ENCODE peak calls at places on chromosome 15, in ten cellular contexts. V, F, E, H, K, Q, R, N, P and S are unnamed samples.
A peak's percentile ranks its signal among the peaks of the same experiment; 100 is the strongest.

GRCh38 chr15:88994286-88994685 is 81.1 kb upstream of the MFGE8 start:
- DNase-seq in V (no peak), F (no peak), E (no peak), H (no peak), K (no peak), Q (no peak), R (no peak), N (no peak), P (no peak), S (no peak)

GRCh38 chr15:92097473-92098178 is 244.1 kb downstream of the SLCO3A1 start:
- DNase-seq in V (peak; percentile 46), F (peak; percentile 69), E (peak; percentile 46), H (peak; percentile 82), K (no peak), Q (no peak), R (no peak), N (no peak), P (no peak), S (peak; percentile 60)

GRCh38 chr15:101045835-101046691 is 126.9 kb downstream of the LRRK1 start:
- DNase-seq in V (peak; percentile 5), F (no peak), E (no peak), H (no peak), K (peak; percentile 21), Q (no peak), R (no peak), N (no peak), P (peak; percentile 23), S (peak; percentile 8)

GRCh38 chr15:99127773-99128172 is 22.9 kb downstream of the SYNM start:
- DNase-seq in V (no peak), F (no peak), E (no peak), H (no peak), K (no peak), Q (no peak), R (no peak), N (no peak), P (no peak), S (no peak)

GRCh38 chr15:87619161-87619960 is 637.2 kb downstream of the NTRK3 start:
- DNase-seq in V (no peak), F (peak; percentile 92), E (peak; percentile 44), H (peak; percentile 58), K (peak; percentile 36), Q (no peak), R (peak; percentile 20), N (no peak), P (no peak), S (no peak)

GRCh38 chr15:75750261-75751050 is 37.8 kb upstream of the CSPG4 start:
- DNase-seq in V (peak; percentile 4), F (no peak), E (no peak), H (no peak), K (no peak), Q (no peak), R (no peak), N (no peak), P (no peak), S (no peak)

GRCh38 chr15:70192490-70192889 is 94.8 kb upstream of the TLE3 start:
- DNase-seq in V (no peak), F (no peak), E (no peak), H (no peak), K (no peak), Q (no peak), R (no peak), N (no peak), P (no peak), S (no peak)

GRCh38 chr15:83208357-83208661 is 686 bp upstream of the HDGFL3 start:
- DNase-seq in V (peak; percentile 9), F (peak; percentile 30), E (no peak), H (no peak), K (no peak), Q (no peak), R (no peak), N (no peak), P (no peak), S (no peak)

GRCh38 chr15:65085207-65085753 is 8.7 kb downstream of the KBTBD13 start:
- DNase-seq in V (no peak), F (no peak), E (no peak), H (no peak), K (no peak), Q (no peak), R (no peak), N (no peak), P (no peak), S (no peak)

GRCh38 chr15:65082303-65082958 is 5.9 kb downstream of the KBTBD13 start:
- DNase-seq in V (peak; percentile 69), F (no peak), E (no peak), H (no peak), K (no peak), Q (peak; percentile 32), R (no peak), N (no peak), P (no peak), S (peak; percentile 78)

GRCh38 chr15:65081758-65082157 is 5.2 kb downstream of the KBTBD13 start:
- DNase-seq in V (no peak), F (no peak), E (peak; percentile 31), H (no peak), K (no peak), Q (no peak), R (no peak), N (no peak), P (no peak), S (no peak)

GRCh38 chr15:65084500-65085206 is 8.1 kb downstream of the KBTBD13 start:
- DNase-seq in V (no peak), F (no peak), E (no peak), H (no peak), K (no peak), Q (no peak), R (no peak), N (no peak), P (no peak), S (no peak)

DNA sequence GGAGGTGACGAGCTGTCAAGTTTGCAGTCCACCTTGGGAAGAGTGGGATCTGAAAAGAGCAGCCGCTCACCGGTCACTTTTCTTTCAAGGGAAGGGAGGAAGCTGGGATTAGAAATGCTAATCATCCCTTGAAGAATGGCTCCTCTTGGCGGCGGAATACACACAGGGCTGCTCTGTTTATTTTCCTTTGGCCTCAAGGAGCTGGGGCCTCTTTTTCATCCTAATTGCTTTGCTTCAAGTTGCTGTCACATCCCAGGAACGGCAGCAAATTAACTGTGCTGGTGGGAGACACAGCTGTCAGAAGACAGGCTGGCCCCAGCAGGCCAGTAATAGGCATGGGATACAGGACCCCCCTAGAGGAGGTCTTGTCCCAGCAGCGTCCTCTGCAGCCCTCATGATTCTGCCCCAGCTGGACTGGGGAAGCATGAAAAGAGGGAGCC is 6.7 kb downstream of the KBTBD13 start:
- DNase-seq in V (no peak), F (peak; percentile 58), E (peak; percentile 74), H (no peak), K (peak; percentile 56), Q (no peak), R (no peak), N (no peak), P (no peak), S (no peak)
- TF ChIP-seq CTCF in V (no peak), F (peak; percentile 41), E (peak; percentile 87), H (peak; percentile 52), K (peak; percentile 64), Q (no peak), R (peak; percentile 24), N (peak; percentile 46), P (no peak), S (no peak)

DNA sequence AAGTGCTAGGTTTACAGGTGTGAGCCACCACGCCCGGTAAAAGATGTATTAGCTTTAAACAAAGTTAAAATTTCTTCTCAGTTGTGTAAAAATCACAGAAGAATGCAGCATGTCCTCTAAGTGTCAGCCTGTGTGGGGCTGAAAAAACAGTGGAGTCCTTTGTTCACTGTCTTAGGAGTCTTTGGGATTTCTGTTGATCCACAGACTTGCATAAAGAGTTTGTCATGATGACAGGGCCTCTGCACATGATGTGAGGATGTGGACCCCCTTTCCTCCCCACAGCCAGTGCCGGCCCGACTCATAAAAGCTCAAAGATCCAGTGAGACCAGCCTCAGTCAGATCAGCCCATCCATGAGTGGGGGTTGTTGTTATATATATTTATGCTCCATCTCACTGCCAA is 49.0 kb upstream of the GOLGA8J start:
- DNase-seq in V (no peak), F (no peak), E (no peak), H (no peak), K (no peak), Q (no peak), R (no peak), N (no peak), P (no peak), S (no peak)
- H3K27ac ChIP-seq in V (no peak overlapping the region), F (no peak overlapping the region), E (no peak overlapping the region), H (no peak overlapping the region), K (no peak overlapping the region), Q (no peak overlapping the region), R (no peak overlapping the region), N (no peak overlapping the region), P (no peak overlapping the region), S (no peak overlapping the region)

DNA sequence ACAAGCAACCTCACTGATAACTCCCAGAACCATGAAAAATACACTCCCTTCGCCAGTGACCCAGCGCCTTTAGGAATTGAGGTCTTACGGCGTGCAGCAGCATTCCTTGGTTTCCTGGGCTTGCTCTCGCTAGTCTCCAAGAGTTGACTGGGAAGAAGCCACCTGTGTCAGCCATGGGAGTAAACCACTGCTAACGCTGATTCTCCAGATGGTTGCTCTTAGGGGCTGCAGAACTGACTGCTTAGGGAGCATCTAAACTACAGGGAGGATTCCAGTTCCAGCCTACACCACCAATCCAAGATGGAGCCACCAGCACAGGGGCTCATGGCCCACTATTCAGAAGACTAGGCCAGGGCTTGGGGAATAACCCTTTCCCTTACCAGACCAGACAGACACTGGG is 2.4 kb downstream of the RBPMS2 start:
- DNase-seq in V (no peak), F (no peak), E (no peak), H (no peak), K (no peak), Q (no peak), R (no peak), N (no peak), P (no peak), S (no peak)
- H3K4me1 ChIP-seq in V (peaks cover 8% of the 10 kb centered on the region), F (peaks cover 34% of the 10 kb centered on the region), E (no peaks in the 10 kb centered on the region), H (peaks cover 6% of the 10 kb centered on the region), K (peaks cover 8% of the 10 kb centered on the region), Q (no peaks in the 10 kb centered on the region), R (no peaks in the 10 kb centered on the region), N (no peaks in the 10 kb centered on the region), P (peaks cover 4% of the 10 kb centered on the region), S (no peaks in the 10 kb centered on the region)

DNA sequence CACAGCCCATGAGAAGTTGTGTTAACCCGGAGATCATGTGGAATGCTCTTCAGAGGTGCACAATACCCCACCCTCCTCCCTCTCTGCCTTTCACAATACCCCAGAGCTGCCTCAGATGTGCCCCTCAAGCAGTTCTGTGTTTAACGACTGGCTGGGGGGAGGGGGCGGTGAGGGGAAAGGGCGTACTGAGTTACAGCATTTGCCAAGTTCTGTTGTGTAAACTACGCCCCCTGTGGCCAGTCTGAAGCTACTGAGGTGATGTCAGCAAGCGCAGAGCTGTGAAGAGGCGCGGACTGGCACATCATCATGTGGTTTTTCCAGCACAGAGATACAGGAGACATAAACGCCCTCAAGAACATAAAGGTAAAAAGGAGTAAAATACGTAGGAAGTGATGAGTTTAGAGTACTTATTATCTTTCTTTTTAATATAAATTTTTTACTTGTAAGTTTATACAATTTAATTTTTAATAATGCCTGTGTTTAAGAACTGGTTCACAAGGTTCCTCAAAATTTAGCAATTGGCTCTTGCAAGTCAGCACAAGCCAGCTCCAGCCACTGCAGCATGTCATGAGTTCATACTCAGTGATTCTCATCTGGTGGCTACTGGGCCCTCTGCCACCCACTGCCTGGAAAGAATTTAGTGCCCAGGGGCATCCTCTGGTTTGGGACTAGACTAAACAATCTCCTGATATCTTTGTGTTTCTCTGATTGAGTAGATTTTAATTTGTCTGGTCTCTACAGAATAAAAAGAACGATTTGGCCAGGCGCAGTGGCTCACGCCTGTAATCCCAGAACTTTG is 1.7 kb downstream of the EPB42 start:
- DNase-seq in V (no peak), F (peak; percentile 21), E (peak; percentile 18), H (peak; percentile 47), K (no peak), Q (no peak), R (peak; percentile 91), N (no peak), P (no peak), S (no peak)
- TF ChIP-seq CTCF in V (no peak), F (peak; percentile 38), E (peak; percentile 33), H (peak; percentile 38), K (no peak), Q (no peak), R (peak; percentile 74), N (no peak), P (no peak), S (no peak)